ENCODE peak calls at places on chromosomes 7 and 10, in eight cellular contexts. One of them, this sample, is unnamed.

GRCh38 chr10:28939352-28940157 is 262.2 kb downstream of the BAMBI start:
- DNase-seq in A549: peak
- DNase-seq in colonic mucosa: peak
- DNase-seq in lower lobe of right lung: peak
- DNase-seq in hepatocyte: peak
- DNase-seq in MM.1S: no peak
- DNase-seq in body of pancreas: peak
- DNase-seq in adrenal gland: peak
- DNase-seq in this sample: peak

GRCh38 chr7:28137471-28137870 is 43.1 kb downstream of the JAZF1 start:
- DNase-seq in hepatocyte: no peak
- DNase-seq in MM.1S: no peak
- DNase-seq in body of pancreas: no peak
- DNase-seq in adrenal gland: no peak
- DNase-seq in colonic mucosa: no peak
- DNase-seq in A549: no peak
- DNase-seq in lower lobe of right lung: no peak
- DNase-seq in this sample: peak

GRCh38 chr10:74244097-74244685 is 93.2 kb downstream of the ADK start:
- DNase-seq in A549: no peak
- DNase-seq in body of pancreas: peak
- DNase-seq in adrenal gland: no peak
- DNase-seq in MM.1S: peak
- DNase-seq in lower lobe of right lung: no peak
- DNase-seq in hepatocyte: peak
- DNase-seq in colonic mucosa: peak
- DNase-seq in this sample: peak

GRCh38 chr7:154167807-154168206 is 115.6 kb downstream of the DPP6 start:
- DNase-seq in body of pancreas: no peak
- DNase-seq in A549: no peak
- DNase-seq in MM.1S: no peak
- DNase-seq in lower lobe of right lung: no peak
- DNase-seq in hepatocyte: no peak
- DNase-seq in colonic mucosa: no peak
- DNase-seq in adrenal gland: no peak
- DNase-seq in this sample: no peak

GRCh38 chr7:79063019-79063698 is 390.3 kb downstream of the MAGI2 start:
- DNase-seq in body of pancreas: no peak
- DNase-seq in A549: no peak
- DNase-seq in lower lobe of right lung: no peak
- DNase-seq in hepatocyte: no peak
- DNase-seq in MM.1S: no peak
- DNase-seq in colonic mucosa: no peak
- DNase-seq in adrenal gland: no peak
- DNase-seq in this sample: no peak

GRCh38 chr10:128221787-128222186 is 95.6 kb upstream of the MKI67 start:
- DNase-seq in lower lobe of right lung: no peak
- DNase-seq in adrenal gland: no peak
- DNase-seq in body of pancreas: no peak
- DNase-seq in hepatocyte: no peak
- DNase-seq in A549: no peak
- DNase-seq in colonic mucosa: no peak
- DNase-seq in MM.1S: no peak
- DNase-seq in this sample: no peak

GRCh38 chr7:148773344-148773743 is 74.6 kb downstream of the CUL1 start:
- DNase-seq in body of pancreas: no peak
- DNase-seq in lower lobe of right lung: no peak
- DNase-seq in adrenal gland: no peak
- DNase-seq in A549: no peak
- DNase-seq in hepatocyte: no peak
- DNase-seq in MM.1S: peak
- DNase-seq in colonic mucosa: no peak
- DNase-seq in this sample: peak

GRCh38 chr10:125824736-125825135 is 1.4 kb downstream of the BCCIP start:
- DNase-seq in A549: peak
- DNase-seq in body of pancreas: no peak
- DNase-seq in colonic mucosa: no peak
- DNase-seq in MM.1S: no peak
- DNase-seq in lower lobe of right lung: no peak
- DNase-seq in hepatocyte: no peak
- DNase-seq in adrenal gland: no peak
- DNase-seq in this sample: no peak

GRCh38 chr10:102003541-102003940 is 52.4 kb downstream of the ARMH3 start:
- DNase-seq in body of pancreas: no peak
- DNase-seq in hepatocyte: no peak
- DNase-seq in adrenal gland: no peak
- DNase-seq in MM.1S: no peak
- DNase-seq in A549: no peak
- DNase-seq in lower lobe of right lung: no peak
- DNase-seq in colonic mucosa: no peak
- DNase-seq in this sample: no peak

GRCh38 chr10:88091490-88092061 is 228.2 kb downstream of the PTEN start:
- DNase-seq in colonic mucosa: no peak
- DNase-seq in lower lobe of right lung: peak
- DNase-seq in MM.1S: peak
- DNase-seq in adrenal gland: no peak
- DNase-seq in A549: no peak
- DNase-seq in hepatocyte: no peak
- DNase-seq in body of pancreas: no peak
- DNase-seq in this sample: no peak

GRCh38 chr7:1535695-1536094 is 5.2 kb downstream of the MAFK start:
- DNase-seq in lower lobe of right lung: no peak
- DNase-seq in A549: no peak
- DNase-seq in adrenal gland: no peak
- DNase-seq in body of pancreas: no peak
- DNase-seq in colonic mucosa: no peak
- DNase-seq in hepatocyte: no peak
- DNase-seq in MM.1S: no peak
- DNase-seq in this sample: peak

GRCh38 chr10:53476650-53477312 is 704.2 kb upstream of the MBL2 start:
- DNase-seq in hepatocyte: no peak
- DNase-seq in colonic mucosa: no peak
- DNase-seq in body of pancreas: no peak
- DNase-seq in adrenal gland: no peak
- DNase-seq in MM.1S: no peak
- DNase-seq in A549: no peak
- DNase-seq in lower lobe of right lung: no peak
- DNase-seq in this sample: no peak

GRCh38 chr7:7554021-7554432 is 12.7 kb upstream of the MIOS start:
- DNase-seq in A549: no peak
- DNase-seq in MM.1S: no peak
- DNase-seq in body of pancreas: no peak
- DNase-seq in hepatocyte: no peak
- DNase-seq in colonic mucosa: no peak
- DNase-seq in lower lobe of right lung: no peak
- DNase-seq in adrenal gland: no peak
- DNase-seq in this sample: peak

GRCh38 chr7:139452948-139453672 is 30.4 kb downstream of the KLRG2 start:
- DNase-seq in hepatocyte: no peak
- DNase-seq in adrenal gland: no peak
- DNase-seq in body of pancreas: no peak
- DNase-seq in MM.1S: no peak
- DNase-seq in A549: no peak
- DNase-seq in lower lobe of right lung: no peak
- DNase-seq in colonic mucosa: no peak
- DNase-seq in this sample: peak

GRCh38 chr7:139451638-139452037 is 31.8 kb downstream of the KLRG2 start:
- DNase-seq in MM.1S: no peak
- DNase-seq in A549: no peak
- DNase-seq in hepatocyte: no peak
- DNase-seq in colonic mucosa: no peak
- DNase-seq in adrenal gland: no peak
- DNase-seq in lower lobe of right lung: no peak
- DNase-seq in body of pancreas: no peak
- DNase-seq in this sample: peak

GRCh38 chr7:139446051-139446890 is 37.2 kb downstream of the KLRG2 start:
- DNase-seq in body of pancreas: no peak
- DNase-seq in hepatocyte: no peak
- DNase-seq in lower lobe of right lung: no peak
- DNase-seq in colonic mucosa: no peak
- DNase-seq in adrenal gland: no peak
- DNase-seq in A549: no peak
- DNase-seq in MM.1S: no peak
- DNase-seq in this sample: no peak

GRCh38 chr7:139453673-139454321 is 29.7 kb downstream of the KLRG2 start:
- DNase-seq in adrenal gland: no peak
- DNase-seq in MM.1S: no peak
- DNase-seq in colonic mucosa: no peak
- DNase-seq in lower lobe of right lung: no peak
- DNase-seq in A549: no peak
- DNase-seq in body of pancreas: peak
- DNase-seq in hepatocyte: no peak
- DNase-seq in this sample: no peak

DNA sequence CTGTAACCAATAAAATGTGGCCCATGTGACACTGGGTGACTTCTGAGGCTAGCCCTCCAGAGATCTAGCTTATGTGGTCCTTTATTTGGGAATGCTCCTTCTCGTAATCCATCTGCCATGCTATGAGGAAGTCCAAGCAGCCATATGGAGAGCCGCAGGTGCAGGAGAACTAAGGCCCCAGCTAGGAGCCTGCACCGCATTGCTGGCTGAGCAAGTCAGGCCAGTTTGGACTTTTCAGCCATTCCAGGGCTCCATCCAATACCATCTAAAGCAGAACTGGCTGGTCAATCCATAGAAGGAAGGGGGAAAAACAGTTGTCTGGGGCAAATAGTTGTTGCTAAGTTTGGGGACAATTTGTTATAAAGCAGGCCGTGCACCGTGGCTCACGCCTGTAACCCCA is 32.6 kb downstream of the KLRG2 start:
- DNase-seq in hepatocyte: no peak
- DNase-seq in A549: no peak
- DNase-seq in lower lobe of right lung: no peak
- DNase-seq in body of pancreas: no peak
- DNase-seq in colonic mucosa: no peak
- DNase-seq in MM.1S: no peak
- DNase-seq in adrenal gland: no peak
- DNase-seq in this sample: no peak
- H3K4me3 ChIP-seq in hepatocyte: no peak
- H3K4me3 ChIP-seq in A549: no peak
- H3K4me3 ChIP-seq in lower lobe of right lung: no peak
- H3K4me3 ChIP-seq in body of pancreas: no peak
- H3K4me3 ChIP-seq in colonic mucosa: no peak
- H3K4me3 ChIP-seq in MM.1S: no peak
- H3K4me3 ChIP-seq in adrenal gland: no peak
- H3K4me3 ChIP-seq in this sample: no peak

GRCh38 chr7:41705109-41705871 is 2.4 kb upstream of the INHBA start:
- DNase-seq in lower lobe of right lung: peak
- DNase-seq in hepatocyte: peak
- DNase-seq in body of pancreas: peak
- DNase-seq in A549: peak
- DNase-seq in adrenal gland: peak
- DNase-seq in colonic mucosa: peak
- DNase-seq in MM.1S: peak
- DNase-seq in this sample: peak
- TF ChIP-seq CTCF in lower lobe of right lung: peak
- TF ChIP-seq CTCF in hepatocyte: peak
- TF ChIP-seq CTCF in body of pancreas: peak
- TF ChIP-seq CTCF in A549: peak
- TF ChIP-seq CTCF in adrenal gland: peak
- TF ChIP-seq CTCF in colonic mucosa: peak
- TF ChIP-seq CTCF in MM.1S: peak
- TF ChIP-seq CTCF in this sample: peak

DNA sequence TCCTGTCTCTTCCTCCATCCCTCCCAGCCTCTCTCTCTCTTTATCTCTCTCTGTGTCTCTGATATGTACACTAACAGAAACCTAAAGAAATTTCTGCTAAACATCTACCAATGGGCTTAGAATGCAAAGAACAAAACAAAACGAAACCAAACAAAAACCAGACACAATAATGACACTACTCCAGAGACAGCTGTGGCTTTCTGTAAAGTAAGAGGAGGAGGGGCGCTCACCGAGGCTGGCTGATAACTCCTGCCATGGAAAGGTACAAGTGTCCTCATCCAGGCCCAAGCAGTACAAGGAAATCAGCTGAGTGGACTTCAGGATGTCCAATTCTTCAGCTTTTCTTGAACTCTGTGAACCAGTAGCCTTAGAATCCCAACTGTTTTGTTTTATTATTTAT is 70.4 kb upstream of the FZD8 start:
- DNase-seq in colonic mucosa: no peak
- DNase-seq in body of pancreas: no peak
- DNase-seq in MM.1S: peak
- DNase-seq in hepatocyte: no peak
- DNase-seq in A549: no peak
- DNase-seq in adrenal gland: no peak
- DNase-seq in lower lobe of right lung: no peak
- DNase-seq in this sample: no peak
- H3K4me3 ChIP-seq in colonic mucosa: no peak
- H3K4me3 ChIP-seq in body of pancreas: no peak
- H3K4me3 ChIP-seq in MM.1S: no peak
- H3K4me3 ChIP-seq in hepatocyte: no peak
- H3K4me3 ChIP-seq in A549: no peak
- H3K4me3 ChIP-seq in adrenal gland: no peak
- H3K4me3 ChIP-seq in lower lobe of right lung: no peak
- H3K4me3 ChIP-seq in this sample: no peak

GRCh38 chr7:51477323-51477722 is 160.7 kb upstream of the COBL start:
- DNase-seq in lower lobe of right lung: no peak
- DNase-seq in MM.1S: no peak
- DNase-seq in colonic mucosa: no peak
- DNase-seq in A549: no peak
- DNase-seq in adrenal gland: no peak
- DNase-seq in body of pancreas: no peak
- DNase-seq in hepatocyte: no peak
- DNase-seq in this sample: no peak

GRCh38 chr7:51482976-51483375 is 166.4 kb upstream of the COBL start:
- DNase-seq in colonic mucosa: no peak
- DNase-seq in body of pancreas: no peak
- DNase-seq in hepatocyte: no peak
- DNase-seq in A549: no peak
- DNase-seq in adrenal gland: no peak
- DNase-seq in MM.1S: no peak
- DNase-seq in lower lobe of right lung: no peak
- DNase-seq in this sample: no peak

GRCh38 chr7:51472873-51473272 is 156.3 kb upstream of the COBL start:
- DNase-seq in A549: no peak
- DNase-seq in adrenal gland: no peak
- DNase-seq in lower lobe of right lung: no peak
- DNase-seq in body of pancreas: no peak
- DNase-seq in hepatocyte: no peak
- DNase-seq in MM.1S: no peak
- DNase-seq in colonic mucosa: no peak
- DNase-seq in this sample: no peak

GRCh38 chr7:51481421-51481820 is 164.8 kb upstream of the COBL start:
- DNase-seq in colonic mucosa: no peak
- DNase-seq in adrenal gland: no peak
- DNase-seq in MM.1S: no peak
- DNase-seq in lower lobe of right lung: no peak
- DNase-seq in body of pancreas: no peak
- DNase-seq in hepatocyte: peak
- DNase-seq in A549: no peak
- DNase-seq in this sample: no peak

DNA sequence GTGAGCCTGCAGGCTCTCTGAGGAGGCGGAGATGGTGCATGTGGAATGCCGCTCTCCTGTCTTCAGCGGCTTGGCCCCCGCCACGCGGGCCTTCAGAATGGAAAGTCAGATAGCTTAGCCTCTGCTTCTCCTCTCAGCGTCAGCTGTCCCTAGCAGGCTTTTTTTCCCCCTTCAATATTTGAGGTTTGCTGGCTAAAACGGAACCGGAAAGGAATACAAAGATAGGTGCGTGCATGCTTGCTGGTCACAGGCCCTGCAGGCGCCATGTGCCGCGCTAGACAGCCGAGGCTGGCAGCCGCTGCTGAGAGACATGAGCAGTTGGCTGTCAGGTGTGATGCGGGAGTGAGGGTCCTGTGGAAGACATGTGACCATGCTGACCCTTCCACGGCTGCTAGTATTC is 161.2 kb upstream of the COBL start:
- DNase-seq in A549: no peak
- DNase-seq in colonic mucosa: no peak
- DNase-seq in lower lobe of right lung: no peak
- DNase-seq in MM.1S: no peak
- DNase-seq in body of pancreas: no peak
- DNase-seq in hepatocyte: no peak
- DNase-seq in adrenal gland: no peak
- DNase-seq in this sample: no peak
- TF ChIP-seq CTCF in A549: no peak
- TF ChIP-seq CTCF in colonic mucosa: no peak
- TF ChIP-seq CTCF in lower lobe of right lung: no peak
- TF ChIP-seq CTCF in MM.1S: no peak
- TF ChIP-seq CTCF in body of pancreas: no peak
- TF ChIP-seq CTCF in hepatocyte: no peak
- TF ChIP-seq CTCF in adrenal gland: no peak
- TF ChIP-seq CTCF in this sample: no peak

This sample was measured in astrocyte of the spinal cord.